ENCODE peak calls at places on chromosome 13, in six cellular contexts. J is A673, U is IMR-90, I is tibial artery, B is fibroblast of lung, Y is left ventricle myocardium inferior. Z is an unnamed sample.

GRCh38 chr13:21929400-21929799 is 258.5 kb downstream of the FGF9 start:
- DNase-seq in U (no peak), Y (no peak), J (no peak), I (no peak), B (no peak), Z (no peak)

GRCh38 chr13:22285867-22286632 is 615.2 kb downstream of the FGF9 start:
- DNase-seq in Y (no peak), U (no peak), I (no peak), J (no peak), B (no peak), Z (peak)

GRCh38 chr13:27476943-27477681 is 26.7 kb upstream of the MTIF3 start:
- DNase-seq in Y (no peak), B (peak), U (peak), J (no peak), I (no peak), Z (peak)

GRCh38 chr13:107291875-107292274 is 723.9 kb upstream of the ARGLU1 start:
- DNase-seq in U (no peak), Y (no peak), J (no peak), B (no peak), I (no peak), Z (no peak)

GRCh38 chr13:61531383-61532065 is 115.9 kb upstream of the PCDH20 start:
- DNase-seq in B (no peak), I (no peak), Y (no peak), J (no peak), U (no peak), Z (peak)

GRCh38 chr13:48593551-48593950 is 60.2 kb upstream of the CYSLTR2 start:
- DNase-seq in J (no peak), Y (no peak), B (no peak), I (no peak), U (no peak), Z (no peak)

GRCh38 chr13:40611004-40611403 is 55.4 kb downstream of the FOXO1 start:
- DNase-seq in U (no peak), J (no peak), B (no peak), I (no peak), Y (no peak), Z (no peak)

GRCh38 chr13:30026093-30026492 is 175.7 kb upstream of the UBL3 start:
- DNase-seq in J (no peak), I (peak), Y (no peak), B (peak), U (peak), Z (no peak)

GRCh38 chr13:43880451-43880850 is 747 bp downstream of the LACC1 start:
- DNase-seq in Y (no peak), B (no peak), U (no peak), J (no peak), I (no peak), Z (no peak)

GRCh38 chr13:111491659-111492058 is 171.2 kb downstream of the TEX29 start:
- DNase-seq in U (no peak), I (peak), B (no peak), J (no peak), Y (no peak), Z (no peak)

GRCh38 chr13:74129500-74130144 is 4.6 kb downstream of the KLF12 start:
- DNase-seq in I (no peak), Y (peak), J (peak), B (peak), U (no peak), Z (peak)

GRCh38 chr13:21637296-21637695 is 33.3 kb upstream of the MICU2 start:
- DNase-seq in Y (no peak), U (peak), I (no peak), B (peak), J (no peak), Z (peak)

GRCh38 chr13:111939285-111940278 is 127.4 kb upstream of the SOX1 start:
- DNase-seq in J (no peak), B (no peak), U (no peak), Y (no peak), I (no peak), Z (no peak)

GRCh38 chr13:98022210-98022609 is 68.7 kb downstream of the IPO5 start:
- DNase-seq in B (peak), Y (no peak), J (peak), I (no peak), U (peak), Z (no peak)

GRCh38 chr13:106561551-106562170 is 6.3 kb downstream of the ARGLU1 start:
- DNase-seq in B (peak), J (no peak), I (no peak), U (peak), Y (no peak), Z (peak)

GRCh38 chr13:26629260-26629659 is 71.8 kb downstream of the WASF3 start:
- DNase-seq in I (no peak), J (peak), Y (no peak), B (no peak), U (no peak), Z (no peak)

GRCh38 chr13:101283782-101284181 is 132.5 kb downstream of the NALCN start:
- DNase-seq in U (no peak), Y (no peak), J (no peak), B (no peak), I (no peak), Z (no peak)

GRCh38 chr13:43307921-43308433 is 284.6 kb downstream of the DNAJC15 start:
- DNase-seq in I (peak), J (peak), U (peak), B (peak), Y (peak), Z (peak)

GRCh38 chr13:111505175-111505777 is 184.8 kb downstream of the TEX29 start:
- DNase-seq in I (no peak), J (peak), B (no peak), U (no peak), Y (no peak), Z (no peak)

GRCh38 chr13:78326608-78327007 is 276.7 kb downstream of the POU4F1 start:
- DNase-seq in Y (no peak), U (no peak), I (no peak), B (peak), J (peak), Z (no peak)

GRCh38 chr13:53242015-53242414 is 213.4 kb downstream of the OLFM4 start:
- DNase-seq in I (no peak), J (no peak), Y (no peak), U (no peak), B (no peak), Z (no peak)

GRCh38 chr13:39516140-39516539 is 86.9 kb downstream of the LHFPL6 start:
- DNase-seq in I (no peak), U (no peak), J (no peak), B (peak), Y (no peak), Z (no peak)

GRCh38 chr13:73325351-73326214 is 266.8 kb downstream of the KLF5 start:
- DNase-seq in I (no peak), B (peak), U (peak), J (no peak), Y (no peak), Z (no peak)

GRCh38 chr13:114134111-114134943 is 1.9 kb upstream of the RASA3 start:
- DNase-seq in U (no peak), B (no peak), J (no peak), Y (no peak), I (no peak), Z (peak)

GRCh38 chr13:108897955-108898354 is 268.5 kb downstream of the MYO16 start:
- DNase-seq in I (no peak), U (peak), Y (no peak), B (no peak), J (no peak), Z (no peak)

GRCh38 chr13:20843177-20843576 is 59.4 kb downstream of the XPO4 start:
- DNase-seq in U (peak), J (no peak), Y (no peak), B (peak), I (no peak), Z (no peak)

GRCh38 chr13:103097366-103097928 is 31.2 kb upstream of the SLC10A2 start:
- DNase-seq in U (no peak), I (no peak), B (no peak), J (no peak), Y (no peak), Z (no peak)

GRCh38 chr13:67439365-67439764 is 209.2 kb upstream of the PCDH9 start:
- DNase-seq in Y (no peak), J (no peak), U (no peak), B (no peak), I (no peak), Z (no peak)

GRCh38 chr13:36879218-36879938 is 40.7 kb downstream of the SMAD9 start:
- DNase-seq in B (no peak), I (no peak), U (no peak), J (no peak), Y (no peak), Z (no peak)

GRCh38 chr13:37587236-37587635 is 11.3 kb downstream of the POSTN start:
- DNase-seq in Y (no peak), B (no peak), J (no peak), U (no peak), I (no peak), Z (no peak)

GRCh38 chr13:110448677-110449076 is 112.8 kb downstream of the RAB20 start:
- DNase-seq in Y (no peak), I (no peak), B (no peak), U (no peak), J (no peak), Z (no peak)

GRCh38 chr13:110116072-110116487 is 190.9 kb downstream of the COL4A1 start:
- DNase-seq in J (peak), Y (peak), U (peak), I (peak), B (no peak), Z (peak)

GRCh38 chr13:44815507-44816074 is 173.7 kb downstream of the NUFIP1 start:
- DNase-seq in B (peak), J (peak), Y (no peak), U (peak), I (peak), Z (peak)

GRCh38 chr13:74098077-74098476 is 36.1 kb downstream of the KLF12 start:
- DNase-seq in U (no peak), J (no peak), B (no peak), Y (no peak), I (no peak), Z (no peak)

GRCh38 chr13:43924549-43925245 is 45.0 kb downstream of the LACC1 start:
- DNase-seq in Y (no peak), B (no peak), J (no peak), I (no peak), U (no peak), Z (peak)

GRCh38 chr13:66657165-66657895 is 572.8 kb downstream of the PCDH9 start:
- DNase-seq in I (peak), J (peak), U (peak), Y (peak), B (peak), Z (no peak)

DNA sequence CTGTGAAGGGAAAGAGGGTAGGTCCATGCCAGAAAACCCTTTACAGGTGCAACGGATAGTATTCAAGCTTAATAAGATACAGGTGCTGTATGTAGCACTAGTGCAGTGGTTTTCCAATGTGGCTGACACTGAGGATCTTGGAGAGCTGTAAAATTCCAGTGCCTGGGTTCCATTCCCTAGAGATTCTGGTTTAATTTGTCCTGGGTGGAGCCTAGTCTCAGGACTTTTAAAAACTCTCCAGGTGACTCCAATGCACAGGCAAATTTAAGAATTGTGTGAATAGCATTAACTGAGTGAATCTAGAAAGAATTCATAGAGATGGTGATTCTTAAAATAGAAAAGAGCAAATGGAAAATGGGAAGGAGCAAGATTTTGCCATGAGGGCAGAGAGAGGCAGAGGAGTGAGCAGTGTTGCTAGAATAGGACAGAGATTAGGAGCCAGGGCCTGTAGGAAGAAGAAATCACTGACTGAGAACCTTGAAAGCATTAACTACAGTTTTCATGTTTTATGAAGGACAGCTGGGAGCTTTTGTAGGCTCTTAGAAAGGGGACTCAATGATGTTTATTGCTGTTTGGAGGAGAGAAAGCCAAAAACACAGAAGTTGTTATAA is 261.8 kb downstream of the DLEU7 start:
- DNase-seq in Y (no peak), I (no peak), B (no peak), U (no peak), J (no peak), Z (no peak)
- H3K4me3 ChIP-seq in Y (no peak), I (no peak), B (no peak), U (no peak), J (no peak), Z (no peak)

GRCh38 chr13:76795701-76796695 is 90.2 kb downstream of the KCTD12 start:
- DNase-seq in J (no peak), U (peak), Y (no peak), B (no peak), I (no peak), Z (no peak)

GRCh38 chr13:76790519-76791289 is 95.5 kb downstream of the KCTD12 start:
- DNase-seq in I (no peak), B (peak), J (no peak), U (no peak), Y (no peak), Z (no peak)

GRCh38 chr13:76791290-76791664 is 94.9 kb downstream of the KCTD12 start:
- DNase-seq in J (no peak), I (no peak), U (no peak), Y (peak), B (peak), Z (no peak)

GRCh38 chr13:76798037-76798436 is 88.2 kb downstream of the KCTD12 start:
- DNase-seq in I (no peak), Y (no peak), J (no peak), B (no peak), U (no peak), Z (peak)

GRCh38 chr13:76792680-76793334 is 93.4 kb downstream of the KCTD12 start:
- DNase-seq in Y (no peak), U (peak), J (no peak), I (peak), B (peak), Z (no peak)
- TF ChIP-seq CTCF in Y (no peak), U (peak), J (no peak), I (no peak), B (no peak), Z (no peak)

GRCh38 chr13:41915096-41915495 is 45.8 kb downstream of the VWA8 start:
- DNase-seq in I (no peak), Y (no peak), U (peak), B (no peak), J (no peak), Z (no peak)

GRCh38 chr13:41919741-41920487 is 41.0 kb downstream of the VWA8 start:
- DNase-seq in B (no peak), I (no peak), J (no peak), U (no peak), Y (no peak), Z (no peak)

GRCh38 chr13:41917641-41918040 is 43.3 kb downstream of the VWA8 start:
- DNase-seq in Y (no peak), J (no peak), I (no peak), B (peak), U (peak), Z (peak)

GRCh38 chr13:41916173-41916954 is 44.5 kb downstream of the VWA8 start:
- DNase-seq in U (peak), J (peak), B (peak), I (no peak), Y (no peak), Z (peak)

GRCh38 chr13:41919031-41919740 is 41.7 kb downstream of the VWA8 start:
- DNase-seq in B (no peak), J (no peak), Y (no peak), I (no peak), U (no peak), Z (no peak)
- H3K4me3 ChIP-seq in B (no peak), J (no peak), Y (no peak), I (no peak), U (no peak), Z (no peak)

DNA sequence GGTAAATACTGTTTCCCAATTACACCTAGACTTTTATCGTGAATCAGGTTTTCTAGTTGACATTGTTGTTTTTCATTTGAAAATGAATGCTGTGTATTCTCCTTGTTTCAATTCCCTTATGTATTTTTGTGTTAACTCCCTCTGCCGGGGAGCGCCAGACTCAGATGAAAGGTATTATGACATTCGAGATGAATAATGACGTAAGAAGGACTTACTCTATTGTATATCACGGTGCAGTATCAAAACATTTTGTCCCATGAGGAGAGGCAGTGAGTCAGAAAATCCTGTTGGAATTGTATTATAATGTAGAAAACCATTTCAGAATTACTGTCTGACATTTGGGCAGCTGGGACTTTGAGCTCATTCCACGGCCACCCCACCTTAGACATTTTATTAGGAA is 61.6 kb downstream of the LRCH1 start:
- DNase-seq in U (peak), B (peak), Y (no peak), I (no peak), J (no peak), Z (no peak)
- TF ChIP-seq CTCF in U (peak), B (no peak), Y (peak), I (no peak), J (peak), Z (no peak)

DNA sequence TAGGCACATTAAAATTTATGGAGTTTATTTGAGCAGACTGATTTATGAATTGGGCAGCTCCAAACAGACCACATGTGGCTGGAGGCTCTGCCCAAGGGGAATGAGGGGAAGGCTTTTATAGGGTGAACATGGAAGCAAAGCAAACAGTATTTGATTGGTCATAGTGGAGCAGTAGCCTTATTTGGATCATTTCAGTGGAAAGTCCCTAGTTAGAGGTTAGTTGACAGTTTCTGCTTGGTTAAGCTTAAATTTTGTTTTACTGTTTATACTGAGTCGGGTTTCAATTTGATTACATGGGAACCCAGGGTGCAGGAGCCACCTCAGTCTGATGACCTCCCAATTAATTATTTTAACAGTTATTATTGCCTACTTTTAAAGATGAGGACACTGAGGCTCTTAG is 140.5 kb downstream of the NDFIP2 start:
- DNase-seq in Y (no peak), U (no peak), B (no peak), I (no peak), J (no peak), Z (peak)
- H3K4me3 ChIP-seq in Y (no peak), U (no peak), B (no peak), I (no peak), J (no peak), Z (no peak)

DNA sequence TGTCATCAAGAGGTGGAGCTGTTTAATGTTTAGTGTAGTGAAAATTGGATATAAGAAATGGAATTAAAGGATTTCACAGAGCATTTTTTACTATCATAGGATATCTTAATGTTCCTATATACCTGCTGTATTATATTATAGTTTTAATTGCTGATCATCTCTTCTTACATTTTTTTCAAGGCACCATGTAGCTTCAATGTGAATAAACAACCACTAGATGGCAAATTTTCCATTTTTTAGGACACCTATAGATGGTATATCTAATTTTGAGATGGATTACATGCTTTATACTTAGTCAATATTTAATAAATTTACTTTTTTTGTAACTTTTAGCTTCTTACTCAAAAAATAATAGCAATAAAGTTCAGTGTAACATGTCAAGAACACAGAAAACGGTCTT is 9.0 kb upstream of the ATXN8OS start:
- DNase-seq in B (no peak), I (no peak), Y (no peak), J (peak), U (no peak), Z (no peak)
- TF ChIP-seq CTCF in B (no peak), I (no peak), Y (peak), J (peak), U (no peak), Z (peak)

GRCh38 chr13:24663089-24663395 is 17.2 kb upstream of the ATP12A start:
- DNase-seq in J (no peak), I (no peak), U (no peak), Y (no peak), B (no peak), Z (no peak)

GRCh38 chr13:24668511-24668910 is 11.7 kb upstream of the ATP12A start:
- DNase-seq in U (no peak), I (no peak), B (no peak), J (no peak), Y (no peak), Z (no peak)

GRCh38 chr13:24661713-24662112 is 18.5 kb upstream of the ATP12A start:
- DNase-seq in Y (no peak), U (no peak), J (no peak), B (no peak), I (no peak), Z (peak)

GRCh38 chr13:24662195-24663088 is 17.8 kb upstream of the ATP12A start:
- DNase-seq in Y (no peak), I (no peak), J (no peak), B (no peak), U (no peak), Z (no peak)

DNA sequence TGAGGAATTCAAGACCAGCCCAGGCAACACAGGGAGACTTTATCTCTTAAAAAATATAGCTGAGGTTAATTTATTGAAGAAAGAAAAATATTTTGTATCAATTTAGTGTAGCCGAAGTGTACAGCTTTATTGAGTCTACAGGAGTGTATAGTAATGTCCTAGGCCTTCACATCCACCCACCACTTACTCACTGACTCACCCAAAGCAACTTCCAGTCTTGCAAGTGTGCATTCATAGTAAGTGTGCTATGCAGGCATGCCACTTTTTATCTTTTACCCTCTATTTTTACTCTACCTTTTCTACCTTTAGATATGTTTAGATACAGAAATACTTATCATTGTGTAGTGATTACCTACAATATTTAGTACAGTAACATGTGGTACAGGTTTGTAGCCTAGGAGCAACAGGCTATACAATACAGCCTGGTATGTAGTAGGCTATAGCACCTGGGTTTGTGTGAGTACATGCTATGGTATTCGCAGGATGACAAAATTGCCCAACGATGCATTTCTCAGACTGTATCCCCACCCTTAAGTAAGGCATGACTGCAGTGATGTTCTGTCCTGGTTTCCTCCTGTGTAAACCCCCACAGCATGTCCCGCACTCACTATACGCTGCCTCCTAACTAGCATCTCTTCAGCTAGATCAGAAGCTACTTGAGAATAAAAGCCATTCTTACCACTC is 15.3 kb upstream of the ATP12A start:
- DNase-seq in Y (no peak), U (peak), J (no peak), I (no peak), B (peak), Z (no peak)
- H3K4me3 ChIP-seq in Y (no peak), U (no peak), J (no peak), I (no peak), B (no peak), Z (no peak)